ENCODE peak calls at places on chromosomes 1 and 21, in seven cellular contexts. C is K562, Q is HCT116, J is GM23338, L is H1, U is GM12878, M is HepG2. D is an unnamed sample.

GRCh38 chr1:232952514-232953175 is 2.2 kb downstream of the NTPCR start:
- DNase-seq in L (peak; percentile 61), J (peak; percentile 89), Q (peak; percentile 57), U (peak; percentile 28), C (peak; percentile 73), M (peak; percentile 51), D (peak; percentile 49)

GRCh38 chr1:50981741-50982140 is 11.7 kb downstream of the CDKN2C start:
- DNase-seq in L (no peak), C (no peak), U (no peak), J (no peak), Q (no peak), M (no peak), D (no peak)

GRCh38 chr1:242405947-242406346 is 118.5 kb downstream of the PLD5 start:
- DNase-seq in C (no peak), J (no peak), U (no peak), M (no peak), Q (no peak), L (no peak), D (no peak)

GRCh38 chr1:114337417-114337816 is 173.6 kb downstream of the TRIM33 start:
- DNase-seq in M (no peak), J (no peak), C (no peak), Q (no peak), L (no peak), U (no peak), D (no peak)

GRCh38 chr1:161266096-161266679 is 7.6 kb downstream of the PCP4L1 start:
- DNase-seq in Q (no peak), C (no peak), J (peak; percentile 30), U (no peak), M (no peak), L (no peak), D (no peak)

GRCh38 chr1:70093250-70093975 is 112.0 kb downstream of the LRRC40 start:
- DNase-seq in J (no peak), Q (no peak), U (no peak), M (no peak), L (no peak), C (no peak), D (no peak)

GRCh38 chr1:61337981-61338848 is 255.9 kb downstream of the NFIA start:
- DNase-seq in C (no peak), M (peak; percentile 91), J (peak; percentile 69), Q (peak; percentile 73), L (peak; percentile 19), U (no peak), D (peak; percentile 93)

GRCh38 chr1:31750858-31751638 is 13.1 kb downstream of the ADGRB2 start:
- DNase-seq in M (no peak), U (no peak), Q (no peak), L (no peak), C (no peak), J (no peak), D (no peak)

GRCh38 chr1:40712997-40713396 is 21.5 kb downstream of the NFYC start:
- DNase-seq in Q (no peak), L (no peak), J (no peak), C (peak; percentile 28), M (no peak), U (no peak), D (peak; percentile 31)

GRCh38 chr21:45236481-45236880 is 51.2 kb downstream of the POFUT2 start:
- DNase-seq in L (no peak), U (no peak), Q (no peak), C (no peak), M (no peak), J (no peak), D (no peak)

GRCh38 chr1:202018476-202019234 is 8.3 kb downstream of the ELF3 start:
- DNase-seq in M (peak; percentile 85), J (peak; percentile 33), L (no peak), U (no peak), C (peak; percentile 92), Q (peak; percentile 81), D (no peak)

GRCh38 chr21:27240901-27241300 is 274.0 kb upstream of the ADAMTS5 start:
- DNase-seq in J (no peak), L (no peak), U (no peak), Q (no peak), C (no peak), M (no peak), D (no peak)

GRCh38 chr1:235822685-235823084 is 44.0 kb downstream of the LYST start:
- DNase-seq in M (no peak), J (peak; percentile 23), C (no peak), Q (no peak), L (no peak), U (no peak), D (no peak)

GRCh38 chr1:61782771-61783170 is 40.5 kb downstream of the PATJ start:
- DNase-seq in J (no peak), C (peak; percentile 11), M (no peak), L (no peak), U (peak; percentile 71), Q (no peak), D (no peak)

GRCh38 chr1:221478050-221478949 is 263.6 kb downstream of the DUSP10 start:
- DNase-seq in Q (peak; percentile 47), J (peak; percentile 73), L (peak; percentile 25), C (peak; percentile 8), M (peak; percentile 12), U (peak; percentile 36), D (peak; percentile 17)

GRCh38 chr1:222165625-222166024 is 382.3 kb downstream of the HHIPL2 start:
- DNase-seq in J (no peak), U (no peak), L (no peak), M (no peak), Q (no peak), C (no peak), D (no peak)

GRCh38 chr1:159800177-159800935 is 1.8 kb upstream of the FCRL6 start:
- DNase-seq in L (no peak), J (no peak), C (no peak), Q (no peak), U (peak; percentile 39), M (no peak), D (no peak)
- TF ChIP-seq EZH2 in L (no peak), J (no peak), C (no peak), Q (no peak), U (no peak), M (no peak), D (no peak)

GRCh38 chr1:68181165-68181556 is 51.2 kb downstream of the WLS start:
- DNase-seq in J (no peak), C (no peak), U (no peak), M (no peak), Q (no peak), L (no peak), D (peak; percentile 16)

GRCh38 chr1:68174173-68175113 is 57.9 kb downstream of the WLS start:
- DNase-seq in L (no peak), C (no peak), M (no peak), J (peak; percentile 17), Q (peak; percentile 22), U (no peak), D (peak; percentile 98)

GRCh38 chr1:68175621-68176398 is 56.5 kb downstream of the WLS start:
- DNase-seq in M (no peak), L (no peak), J (no peak), U (no peak), C (no peak), Q (no peak), D (peak; percentile 96)

GRCh38 chr1:68180441-68181164 is 51.7 kb downstream of the WLS start:
- DNase-seq in L (no peak), J (no peak), U (no peak), C (no peak), M (no peak), Q (no peak), D (no peak)

GRCh38 chr1:68178821-68179490 is 53.4 kb downstream of the WLS start:
- DNase-seq in Q (no peak), C (no peak), M (no peak), L (no peak), U (peak; percentile 45), J (no peak), D (peak; percentile 85)
- TF ChIP-seq POLR2AphosphoS5 in Q (no peak), C (no peak), M (no peak), L (no peak), U (no peak), J (no peak), D (peak; percentile 50)

GRCh38 chr1:246114369-246114768 is 392.7 kb downstream of the SMYD3 start:
- DNase-seq in M (no peak), U (no peak), L (no peak), Q (no peak), C (no peak), J (peak; percentile 23), D (no peak)

GRCh38 chr1:246113555-246114095 is 393.5 kb downstream of the SMYD3 start:
- DNase-seq in J (no peak), Q (no peak), M (no peak), C (peak; percentile 48), U (no peak), L (no peak), D (peak; percentile 84)

GRCh38 chr1:246110343-246111219 is 396.5 kb downstream of the SMYD3 start:
- DNase-seq in U (no peak), L (no peak), Q (no peak), M (no peak), J (no peak), C (peak; percentile 77), D (no peak)

GRCh38 chr1:246108278-246108925 is 398.7 kb downstream of the SMYD3 start:
- DNase-seq in J (no peak), U (no peak), C (no peak), Q (no peak), L (no peak), M (no peak), D (no peak)

GRCh38 chr1:246111570-246111969 is 395.5 kb downstream of the SMYD3 start:
- DNase-seq in J (no peak), U (no peak), M (no peak), C (peak; percentile 44), L (no peak), Q (no peak), D (no peak)
- H3K4me1 ChIP-seq in J (peaks cover 12% of the 10 kb centered on the region), U (no peaks in the 10 kb centered on the region), M (peaks cover 11% of the 10 kb centered on the region), C (peaks cover 61% of the 10 kb centered on the region), L (peaks cover 5% of the 10 kb centered on the region), Q (no peaks in the 10 kb centered on the region), D (peaks cover 7% of the 10 kb centered on the region)

GRCh38 chr1:203127672-203128611 is at the start of gene ADORA1:
- DNase-seq in M (peak; percentile 35), C (no peak), J (peak; percentile 94), L (no peak), Q (peak; percentile 10), U (no peak), D (no peak)
- TF ChIP-seq EZH2 in M (no peak), C (no peak), J (peak; percentile 14), L (peak; percentile 51), Q (no peak), U (no peak), D (peak; percentile 80)

DNA sequence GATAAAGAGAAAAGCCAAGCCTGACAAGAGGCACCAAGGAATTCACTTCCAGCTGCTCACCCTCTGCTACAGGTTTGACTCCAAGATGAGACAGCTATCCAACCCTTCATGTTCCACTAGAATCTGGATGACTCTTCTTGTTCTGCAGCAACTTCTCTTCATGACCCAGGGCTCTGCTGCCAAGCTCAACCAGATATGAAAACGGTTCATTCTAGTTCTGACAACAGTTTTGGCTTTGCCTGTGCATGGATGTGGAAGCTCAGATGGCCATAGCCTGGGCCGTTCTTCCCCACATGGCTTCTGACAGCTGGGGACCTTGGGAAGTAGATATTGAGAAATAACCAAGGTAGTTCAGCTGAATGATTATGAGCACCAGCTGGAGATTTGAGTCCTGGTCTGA is 13.7 kb downstream of the PI4KB start:
- DNase-seq in J (no peak), L (no peak), M (no peak), U (no peak), Q (no peak), C (no peak), D (no peak)
- TF ChIP-seq POLR2AphosphoS5 in J (no peak), L (no peak), M (no peak), U (no peak), Q (no peak), C (no peak), D (no peak)